ENCODE peak calls at places on chromosomes 4 and X, in eight cellular contexts. M, S, K, I, W, F, L and U are unnamed samples.

GRCh38 chr4:10184051-10184450 is 67.5 kb upstream of the WDR1 start:
- DNase-seq in I (no peak), L (no peak), W (no peak), S (no peak), K (no peak), M (no peak), F (no peak), U (no peak)

GRCh38 chrX:153775631-153776595 is 4.9 kb upstream of the SRPK3 start:
- DNase-seq in I (no peak), K (no peak), L (peak; percentile 28), M (no peak), F (no peak), S (no peak), W (no peak), U (no peak)

GRCh38 chrX:149569770-149570169 is 17.5 kb downstream of the MAGEA9B start:
- DNase-seq in W (peak; percentile 7), I (peak; percentile 1), K (no peak), L (no peak), S (no peak), F (no peak), M (no peak), U (no peak)

GRCh38 chrX:112081781-112082482 is 644 bp downstream of the TRPC5 start:
- DNase-seq in K (no peak), I (no peak), M (no peak), F (no peak), W (peak; percentile 82), S (no peak), L (no peak), U (no peak)

GRCh38 chr4:120071192-120071795 is 4.6 kb upstream of the MAD2L1 start:
- DNase-seq in L (peak; percentile 62), I (peak; percentile 70), K (peak; percentile 37), M (no peak), S (no peak), W (peak; percentile 49), F (peak; percentile 30), U (peak; percentile 45)

GRCh38 chr4:95516528-95517011 is 32.2 kb downstream of the UNC5C start:
- DNase-seq in K (no peak), M (no peak), S (no peak), W (no peak), L (no peak), I (no peak), F (no peak), U (no peak)

GRCh38 chr4:110104661-110105060 is 93.8 kb downstream of the ELOVL6 start:
- DNase-seq in W (peak; percentile 51), L (no peak), S (no peak), M (no peak), K (no peak), I (no peak), F (no peak), U (no peak)

GRCh38 chrX:30304866-30305265 is 4.3 kb downstream of the NR0B1 start:
- DNase-seq in M (no peak), K (no peak), S (no peak), W (no peak), L (no peak), I (peak; percentile 76), F (no peak), U (no peak)

GRCh38 chr4:139436122-139436521 is 17.8 kb upstream of the RAB33B start:
- DNase-seq in I (peak; percentile 61), M (no peak), W (no peak), S (no peak), L (no peak), F (no peak), K (no peak), U (no peak)

GRCh38 chr4:180828455-180829018 is 1414.7 kb upstream of the TENM3 start:
- DNase-seq in K (no peak), W (peak; percentile 48), F (no peak), L (no peak), I (peak; percentile 73), M (no peak), S (no peak), U (no peak)

GRCh38 chr4:27027428-27027827 is 166.8 kb downstream of the STIM2 start:
- DNase-seq in K (no peak), L (no peak), F (no peak), W (no peak), M (no peak), I (no peak), S (no peak), U (no peak)

GRCh38 chr4:57103051-57103450 is 7.1 kb downstream of the IGFBP7 start:
- DNase-seq in L (no peak), S (no peak), I (no peak), M (no peak), K (no peak), W (no peak), F (no peak), U (no peak)

GRCh38 chr4:57100979-57101629 is 9.1 kb downstream of the IGFBP7 start:
- DNase-seq in L (no peak), I (no peak), F (no peak), S (no peak), M (no peak), K (peak; percentile 40), W (no peak), U (no peak)

GRCh38 chr4:57104706-57105560 is 5.3 kb downstream of the IGFBP7 start:
- DNase-seq in S (no peak), M (no peak), K (no peak), F (no peak), L (no peak), W (no peak), I (no peak), U (no peak)

GRCh38 chr4:57099363-57099762 is 10.8 kb downstream of the IGFBP7 start:
- DNase-seq in M (no peak), L (no peak), I (no peak), K (no peak), W (no peak), S (no peak), F (no peak), U (no peak)

DNA sequence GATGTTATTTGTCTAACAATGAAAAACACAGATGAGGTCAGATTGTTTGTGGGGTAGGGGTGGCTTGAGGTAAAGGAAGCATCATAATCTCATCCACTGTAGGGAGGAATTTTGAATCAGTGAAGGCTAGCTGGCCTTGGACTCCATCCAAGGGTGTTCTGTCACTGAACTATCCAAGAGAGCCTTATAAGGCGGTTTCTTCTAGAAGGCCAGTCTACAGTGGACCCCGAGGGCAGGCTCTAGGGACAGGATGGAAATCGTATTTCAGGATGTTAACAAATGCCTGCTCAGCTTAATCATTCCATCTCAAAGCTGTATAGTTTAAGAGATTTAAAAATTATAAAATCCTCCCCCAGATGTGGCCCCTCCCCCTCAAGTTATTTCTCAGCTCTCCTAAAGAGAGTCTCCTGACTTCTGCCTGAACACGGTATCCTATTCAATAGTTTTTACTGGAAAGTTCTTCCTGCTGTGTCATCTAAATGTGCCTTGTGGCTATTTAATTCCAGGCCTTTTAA is 8.1 kb downstream of the IGFBP7 start:
- DNase-seq in M (no peak), W (no peak), S (no peak), I (peak; percentile 24), K (no peak), F (peak; percentile 47), L (no peak), U (peak; percentile 41)
- H3K4me1 ChIP-seq in M (peaks cover 15% of the 10 kb centered on the region), W (no peaks in the 10 kb centered on the region), S (no peaks in the 10 kb centered on the region), I (no peaks in the 10 kb centered on the region), K (peaks cover 21% of the 10 kb centered on the region), F (peaks cover 28% of the 10 kb centered on the region), L (no peaks in the 10 kb centered on the region), U (peaks cover 14% of the 10 kb centered on the region)

DNA sequence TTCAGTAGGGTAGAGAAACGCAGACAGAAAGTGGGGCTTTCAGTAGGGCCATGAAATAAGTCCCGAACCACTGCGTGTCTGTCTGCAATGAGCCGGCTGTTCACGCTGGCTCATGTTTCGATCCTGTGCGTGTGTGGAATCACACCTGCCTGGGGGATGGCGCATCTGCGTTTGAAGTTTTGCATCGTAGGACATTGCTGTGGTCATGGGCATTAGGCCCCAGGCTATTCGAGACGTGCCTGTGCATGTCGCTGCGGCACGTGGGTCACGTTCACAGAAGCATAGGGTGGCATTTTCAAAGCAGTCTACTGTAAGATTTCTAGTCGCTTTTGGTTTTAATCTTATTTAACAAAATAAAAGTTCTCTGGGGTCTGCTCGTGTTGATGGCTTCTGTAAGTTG is 25.5 kb upstream of the HGFAC start:
- DNase-seq in F (no peak), M (no peak), W (no peak), K (peak; percentile 7), I (no peak), S (no peak), L (no peak), U (no peak)
- H3K4me1 ChIP-seq in F (no peaks in the 10 kb centered on the region), M (no peaks in the 10 kb centered on the region), W (no peaks in the 10 kb centered on the region), K (no peaks in the 10 kb centered on the region), I (no peaks in the 10 kb centered on the region), S (no peaks in the 10 kb centered on the region), L (no peaks in the 10 kb centered on the region), U (no peaks in the 10 kb centered on the region)

GRCh38 chr4:152099061-152099425 is 338.2 kb upstream of the GATB start:
- DNase-seq in M (no peak), W (no peak), F (no peak), K (no peak), L (no peak), S (no peak), I (no peak), U (no peak)

GRCh38 chr4:152098365-152099060 is 337.7 kb upstream of the GATB start:
- DNase-seq in L (no peak), K (no peak), M (no peak), F (no peak), I (no peak), W (no peak), S (no peak), U (no peak)

GRCh38 chr4:152101546-152102183 is 340.9 kb upstream of the GATB start:
- DNase-seq in I (no peak), S (no peak), K (no peak), L (no peak), F (no peak), M (no peak), W (no peak), U (no peak)

GRCh38 chr4:152100378-152101201 is 339.8 kb upstream of the GATB start:
- DNase-seq in W (no peak), F (peak; percentile 38), K (no peak), I (peak; percentile 80), L (peak; percentile 86), S (no peak), M (no peak), U (no peak)

DNA sequence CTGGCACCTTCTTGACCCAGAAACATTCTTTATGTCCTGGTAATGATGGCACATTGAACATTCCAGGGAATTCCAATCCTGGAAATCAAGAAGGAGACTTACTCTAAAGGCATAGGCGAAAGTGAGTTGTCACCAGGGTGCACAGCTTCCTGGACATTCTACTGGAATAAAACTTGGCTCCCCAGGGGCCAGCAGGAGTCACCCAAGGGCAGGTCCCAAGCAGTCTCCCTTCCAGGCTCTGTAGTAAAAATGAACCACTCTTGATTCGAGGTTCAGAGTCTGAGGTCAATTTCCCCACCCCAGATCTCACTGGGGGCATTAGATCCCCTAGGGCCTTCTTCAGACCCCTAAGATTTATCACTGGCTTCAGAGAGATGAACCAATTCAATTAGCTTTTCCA is 338.7 kb upstream of the GATB start:
- DNase-seq in I (no peak), K (no peak), L (no peak), M (no peak), W (no peak), S (no peak), F (no peak), U (no peak)
- H3K4me1 ChIP-seq in I (peaks cover 55% of the 10 kb centered on the region), K (peaks cover 47% of the 10 kb centered on the region), L (peaks cover 99% of the 10 kb centered on the region), M (no peaks in the 10 kb centered on the region), W (no peaks in the 10 kb centered on the region), S (peaks cover 29% of the 10 kb centered on the region), F (peaks cover 17% of the 10 kb centered on the region), U (no peaks in the 10 kb centered on the region)

DNA sequence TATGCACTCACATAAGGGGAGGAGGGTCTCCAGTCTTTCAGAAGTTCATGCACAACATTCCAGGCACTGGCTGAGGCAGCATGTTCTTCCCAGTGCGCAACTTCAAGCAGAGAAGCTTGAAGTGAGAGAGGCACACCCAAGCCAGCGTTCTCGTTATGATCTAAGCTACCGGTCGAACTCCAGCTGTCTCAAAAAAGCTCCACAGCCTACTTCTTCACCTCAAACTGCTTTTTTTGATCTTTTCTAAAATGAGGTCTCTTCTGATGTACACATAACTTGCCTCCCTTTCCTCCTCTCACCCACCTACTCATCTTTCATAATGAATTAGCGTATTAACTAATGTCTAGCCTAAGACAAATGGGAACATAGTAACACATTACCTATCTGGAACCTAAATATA is 25.3 kb downstream of the GPC4 start:
- DNase-seq in M (no peak), K (no peak), F (no peak), W (no peak), L (no peak), I (no peak), S (no peak), U (no peak)
- H3K4me1 ChIP-seq in M (no peaks in the 10 kb centered on the region), K (no peaks in the 10 kb centered on the region), F (peaks cover 13% of the 10 kb centered on the region), W (no peaks in the 10 kb centered on the region), L (no peaks in the 10 kb centered on the region), I (no peaks in the 10 kb centered on the region), S (peaks cover 7% of the 10 kb centered on the region), U (no peaks in the 10 kb centered on the region)